ENCODE peak calls at places on chromosomes 7 and 10, in eight cellular contexts. Y, I, L, S, X, V, J and M are unnamed samples.

GRCh38 chr7:129864042-129864441 is 88.7 kb downstream of the UBE2H start:
- DNase-seq in L (no peak), J (no peak), X (no peak), S (no peak), I (no peak), V (peak), Y (no peak), M (no peak)

GRCh38 chr10:133211959-133212852 is 17.8 kb upstream of the UTF1 start:
- DNase-seq in Y (peak), V (no peak), I (no peak), J (no peak), S (no peak), X (no peak), L (no peak), M (no peak)

GRCh38 chr7:129908181-129908580 is 44.6 kb downstream of the UBE2H start:
- DNase-seq in V (no peak), S (no peak), I (no peak), Y (no peak), L (no peak), X (no peak), J (no peak), M (no peak)

GRCh38 chr7:83153419-83153818 is 9.3 kb downstream of the PCLO start:
- DNase-seq in V (no peak), L (no peak), J (no peak), S (no peak), I (no peak), X (no peak), Y (no peak), M (no peak)

GRCh38 chr10:80506189-80506575 is 31.5 kb upstream of the SH2D4B start:
- DNase-seq in J (no peak), I (no peak), Y (no peak), X (peak), L (no peak), S (peak), V (peak), M (no peak)

GRCh38 chr10:97025613-97026242 is 160.0 kb downstream of the SLIT1 start:
- DNase-seq in I (peak), V (peak), J (peak), S (peak), L (peak), Y (no peak), X (peak), M (peak)

GRCh38 chr7:2126621-2127020 is 106.1 kb downstream of the MAD1L1 start:
- DNase-seq in I (no peak), J (no peak), S (no peak), V (no peak), Y (no peak), X (no peak), L (no peak), M (no peak)

GRCh38 chr7:121442845-121443244 is 46.7 kb upstream of the FAM3C start:
- DNase-seq in L (peak), J (no peak), Y (no peak), S (no peak), X (no peak), V (no peak), I (no peak), M (no peak)

GRCh38 chr10:89301721-89302445 is at the start of gene IFIT2:
- DNase-seq in L (peak), I (peak), X (peak), J (no peak), Y (no peak), V (peak), S (peak), M (peak)

GRCh38 chr10:84370268-84370667 is 41.9 kb downstream of the CCSER2 start:
- DNase-seq in Y (no peak), V (no peak), J (no peak), I (no peak), S (no peak), L (no peak), X (no peak), M (no peak)